ENCODE peak calls at places on chromosomes 2 and 18, in five cellular contexts. One of them, this sample, is unnamed. For H3K36me3, the result is how much of the 10 kb centered on the place peaks cover.

GRCh38 chr2:203732953-203733510 is 26.6 kb downstream of the CD28 start:
- DNase-seq in heart left ventricle: no peak
- DNase-seq in tibial nerve: no peak
- DNase-seq in sigmoid colon: no peak
- DNase-seq in adrenal gland: no peak
- DNase-seq in this sample: no peak

GRCh38 chr2:42964444-42965081 is 172.2 kb upstream of the HAAO start:
- DNase-seq in heart left ventricle: peak
- DNase-seq in tibial nerve: no peak
- DNase-seq in sigmoid colon: peak
- DNase-seq in adrenal gland: peak
- DNase-seq in this sample: peak

GRCh38 chr2:213202006-213202405 is 50.6 kb upstream of the IKZF2 start:
- DNase-seq in heart left ventricle: no peak
- DNase-seq in tibial nerve: no peak
- DNase-seq in sigmoid colon: no peak
- DNase-seq in adrenal gland: no peak
- DNase-seq in this sample: no peak

GRCh38 chr18:57555134-57555533 is 31.4 kb downstream of the FECH start:
- DNase-seq in heart left ventricle: no peak
- DNase-seq in tibial nerve: no peak
- DNase-seq in sigmoid colon: no peak
- DNase-seq in adrenal gland: no peak
- DNase-seq in this sample: no peak

GRCh38 chr18:79485788-79486355 is 90.1 kb downstream of the NFATC1 start:
- DNase-seq in heart left ventricle: peak
- DNase-seq in tibial nerve: no peak
- DNase-seq in sigmoid colon: peak
- DNase-seq in adrenal gland: no peak
- DNase-seq in this sample: no peak

GRCh38 chr2:176066645-176067586 is 16.8 kb downstream of the EVX2 start:
- DNase-seq in heart left ventricle: no peak
- DNase-seq in tibial nerve: no peak
- DNase-seq in sigmoid colon: no peak
- DNase-seq in adrenal gland: no peak
- DNase-seq in this sample: no peak

GRCh38 chr2:226797989-226798421 is 1.6 kb downstream of the IRS1 start:
- DNase-seq in heart left ventricle: peak
- DNase-seq in tibial nerve: no peak
- DNase-seq in sigmoid colon: peak
- DNase-seq in adrenal gland: peak
- DNase-seq in this sample: no peak

GRCh38 chr2:238286987-238287386 is 1.4 kb downstream of the PER2 start:
- DNase-seq in heart left ventricle: no peak
- DNase-seq in tibial nerve: no peak
- DNase-seq in sigmoid colon: peak
- DNase-seq in adrenal gland: peak
- DNase-seq in this sample: no peak

GRCh38 chr18:49047540-49047939 is 96.8 kb upstream of the SMAD7 start:
- DNase-seq in heart left ventricle: no peak
- DNase-seq in tibial nerve: no peak
- DNase-seq in sigmoid colon: no peak
- DNase-seq in adrenal gland: no peak
- DNase-seq in this sample: no peak

GRCh38 chr2:30915485-30915884 is 108.2 kb upstream of the CAPN13 start:
- DNase-seq in heart left ventricle: peak
- DNase-seq in tibial nerve: no peak
- DNase-seq in sigmoid colon: no peak
- DNase-seq in adrenal gland: no peak
- DNase-seq in this sample: no peak

GRCh38 chr18:3823073-3823472 is 373.1 kb downstream of the TGIF1 start:
- DNase-seq in heart left ventricle: no peak
- DNase-seq in tibial nerve: no peak
- DNase-seq in sigmoid colon: no peak
- DNase-seq in adrenal gland: no peak
- DNase-seq in this sample: no peak

GRCh38 chr2:36801088-36801487 is 104.6 kb downstream of the VIT start:
- DNase-seq in heart left ventricle: no peak
- DNase-seq in tibial nerve: no peak
- DNase-seq in sigmoid colon: no peak
- DNase-seq in adrenal gland: no peak
- DNase-seq in this sample: no peak

GRCh38 chr2:66469219-66469902 is 34.4 kb downstream of the MEIS1 start:
- DNase-seq in heart left ventricle: no peak
- DNase-seq in tibial nerve: no peak
- DNase-seq in sigmoid colon: no peak
- DNase-seq in adrenal gland: no peak
- DNase-seq in this sample: no peak

GRCh38 chr18:41624461-41624860 is 330.6 kb upstream of the PIK3C3 start:
- DNase-seq in heart left ventricle: no peak
- DNase-seq in tibial nerve: no peak
- DNase-seq in sigmoid colon: no peak
- DNase-seq in adrenal gland: no peak
- DNase-seq in this sample: no peak

GRCh38 chr2:150486539-150487484 is 655 bp downstream of the RND3 start:
- DNase-seq in heart left ventricle: peak
- DNase-seq in tibial nerve: peak
- DNase-seq in sigmoid colon: peak
- DNase-seq in adrenal gland: peak
- DNase-seq in this sample: peak

GRCh38 chr2:145743016-145743415 is 1223.1 kb upstream of the ZEB2 start:
- DNase-seq in heart left ventricle: no peak
- DNase-seq in tibial nerve: no peak
- DNase-seq in sigmoid colon: no peak
- DNase-seq in adrenal gland: no peak
- DNase-seq in this sample: no peak

GRCh38 chr2:160114020-160114419 is 51.6 kb upstream of the PLA2R1 start:
- DNase-seq in heart left ventricle: no peak
- DNase-seq in tibial nerve: no peak
- DNase-seq in sigmoid colon: no peak
- DNase-seq in adrenal gland: no peak
- DNase-seq in this sample: no peak

GRCh38 chr18:75727479-75727878 is 300.0 kb upstream of the SMIM21 start:
- DNase-seq in heart left ventricle: peak
- DNase-seq in tibial nerve: no peak
- DNase-seq in sigmoid colon: no peak
- DNase-seq in adrenal gland: peak
- DNase-seq in this sample: no peak

GRCh38 chr2:226781471-226781870 is 18.1 kb downstream of the IRS1 start:
- DNase-seq in heart left ventricle: no peak
- DNase-seq in tibial nerve: no peak
- DNase-seq in sigmoid colon: no peak
- DNase-seq in adrenal gland: no peak
- DNase-seq in this sample: no peak

GRCh38 chr2:158487419-158487818 is 30.7 kb downstream of the PKP4 start:
- DNase-seq in heart left ventricle: no peak
- DNase-seq in tibial nerve: no peak
- DNase-seq in sigmoid colon: no peak
- DNase-seq in adrenal gland: no peak
- DNase-seq in this sample: no peak

GRCh38 chr18:23547806-23548205 is 38.5 kb downstream of the NPC1 start:
- DNase-seq in heart left ventricle: no peak
- DNase-seq in tibial nerve: no peak
- DNase-seq in sigmoid colon: no peak
- DNase-seq in adrenal gland: peak
- DNase-seq in this sample: no peak

GRCh38 chr2:210964141-210964764 is 407.9 kb downstream of the CPS1 start:
- DNase-seq in heart left ventricle: no peak
- DNase-seq in tibial nerve: no peak
- DNase-seq in sigmoid colon: no peak
- DNase-seq in adrenal gland: no peak
- DNase-seq in this sample: no peak

GRCh38 chr2:74226648-74227213 is 28.3 kb downstream of the MTHFD2 start:
- DNase-seq in heart left ventricle: peak
- DNase-seq in tibial nerve: no peak
- DNase-seq in sigmoid colon: no peak
- DNase-seq in adrenal gland: no peak
- DNase-seq in this sample: no peak

GRCh38 chr18:33316146-33316587 is 124.4 kb downstream of the CCDC178 start:
- DNase-seq in heart left ventricle: no peak
- DNase-seq in tibial nerve: no peak
- DNase-seq in sigmoid colon: no peak
- DNase-seq in adrenal gland: no peak
- DNase-seq in this sample: no peak

GRCh38 chr2:71694501-71695234 is 241.3 kb downstream of the DYSF start:
- DNase-seq in heart left ventricle: no peak
- DNase-seq in tibial nerve: no peak
- DNase-seq in sigmoid colon: no peak
- DNase-seq in adrenal gland: no peak
- DNase-seq in this sample: no peak

GRCh38 chr2:8954990-8955389 is 48.5 kb downstream of the MBOAT2 start:
- DNase-seq in heart left ventricle: no peak
- DNase-seq in tibial nerve: no peak
- DNase-seq in sigmoid colon: no peak
- DNase-seq in adrenal gland: no peak
- DNase-seq in this sample: no peak

GRCh38 chr2:23480991-23481797 is 96.2 kb downstream of the KLHL29 start:
- DNase-seq in heart left ventricle: no peak
- DNase-seq in tibial nerve: no peak
- DNase-seq in sigmoid colon: no peak
- DNase-seq in adrenal gland: no peak
- DNase-seq in this sample: peak

GRCh38 chr2:58130238-58130637 is 83.6 kb downstream of the VRK2 start:
- DNase-seq in heart left ventricle: no peak
- DNase-seq in tibial nerve: no peak
- DNase-seq in sigmoid colon: no peak
- DNase-seq in adrenal gland: no peak
- DNase-seq in this sample: no peak

GRCh38 chr2:44544991-44545390 is 183.2 kb downstream of the CAMKMT start:
- DNase-seq in heart left ventricle: no peak
- DNase-seq in tibial nerve: no peak
- DNase-seq in sigmoid colon: no peak
- DNase-seq in adrenal gland: no peak
- DNase-seq in this sample: no peak

DNA sequence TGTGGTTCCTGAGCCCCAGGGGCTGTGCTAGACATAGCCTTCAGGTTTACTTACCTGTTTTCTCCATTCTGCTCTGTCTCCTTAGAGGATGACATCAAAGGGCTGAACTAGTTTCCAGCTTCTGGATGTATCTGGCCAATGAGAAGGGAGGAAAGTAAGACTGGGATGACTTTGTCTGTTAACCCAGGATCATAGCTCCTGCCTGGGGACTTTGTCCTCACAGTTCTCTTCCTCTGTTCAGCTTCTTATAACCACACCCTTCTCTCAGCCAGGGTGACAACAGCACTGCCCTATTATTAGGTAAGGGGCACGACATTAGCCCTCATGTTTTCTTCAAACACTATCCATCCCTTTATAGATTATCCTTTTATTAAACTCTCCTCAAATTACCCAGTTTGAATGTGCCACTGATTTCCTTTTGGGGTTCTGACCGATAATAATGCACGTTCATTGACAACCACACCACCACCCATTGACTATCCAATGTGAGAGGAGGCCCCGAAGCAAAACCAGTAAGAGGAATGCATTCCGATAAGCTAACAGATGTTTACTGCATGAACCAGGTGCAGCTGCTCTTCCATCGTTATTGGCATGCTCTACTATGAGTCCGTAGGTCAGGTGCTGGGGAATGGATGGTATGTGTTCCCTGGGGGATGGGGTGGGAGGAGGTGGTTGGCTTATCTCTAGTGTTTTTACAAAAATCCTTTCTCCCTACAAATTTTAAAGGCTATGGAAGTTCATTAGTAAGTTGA is 23.5 kb downstream of the TSN start:
- DNase-seq in heart left ventricle: no peak
- DNase-seq in tibial nerve: no peak
- DNase-seq in sigmoid colon: no peak
- DNase-seq in adrenal gland: no peak
- DNase-seq in this sample: no peak
- H3K36me3 ChIP-seq in heart left ventricle: under half
- H3K36me3 ChIP-seq in tibial nerve: under half
- H3K36me3 ChIP-seq in sigmoid colon: under half
- H3K36me3 ChIP-seq in adrenal gland: under half
- H3K36me3 ChIP-seq in this sample: under half

GRCh38 chr2:178297091-178297411 is 102.7 kb downstream of the OSBPL6 start:
- DNase-seq in heart left ventricle: no peak
- DNase-seq in tibial nerve: no peak
- DNase-seq in sigmoid colon: no peak
- DNase-seq in adrenal gland: no peak
- DNase-seq in this sample: no peak

GRCh38 chr2:178301595-178302324 is 107.4 kb downstream of the OSBPL6 start:
- DNase-seq in heart left ventricle: no peak
- DNase-seq in tibial nerve: no peak
- DNase-seq in sigmoid colon: no peak
- DNase-seq in adrenal gland: no peak
- DNase-seq in this sample: no peak

GRCh38 chr2:178295911-178296310 is 101.6 kb downstream of the OSBPL6 start:
- DNase-seq in heart left ventricle: no peak
- DNase-seq in tibial nerve: no peak
- DNase-seq in sigmoid colon: no peak
- DNase-seq in adrenal gland: no peak
- DNase-seq in this sample: no peak

GRCh38 chr2:178296394-178297090 is 102.2 kb downstream of the OSBPL6 start:
- DNase-seq in heart left ventricle: no peak
- DNase-seq in tibial nerve: no peak
- DNase-seq in sigmoid colon: no peak
- DNase-seq in adrenal gland: no peak
- DNase-seq in this sample: no peak

DNA sequence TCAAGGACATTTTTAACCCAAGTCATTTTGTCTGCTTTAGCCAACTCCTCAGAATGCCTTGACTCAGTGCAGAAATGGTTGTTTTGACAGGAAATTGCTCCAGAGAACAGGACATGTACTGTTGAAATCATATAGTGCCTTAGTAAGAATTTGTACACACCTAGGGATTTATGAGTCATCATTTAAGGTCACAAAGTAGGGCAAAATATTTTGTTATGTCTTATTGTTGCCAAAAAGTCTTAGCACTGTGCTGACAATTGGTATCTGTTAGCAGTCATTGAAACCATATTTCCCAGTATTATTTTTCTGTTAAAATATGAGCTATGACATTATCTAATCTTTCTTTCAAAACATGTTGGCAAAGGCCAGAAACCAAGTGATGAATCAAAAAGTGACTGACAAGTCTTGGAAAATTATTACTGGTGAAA is 104.5 kb downstream of the OSBPL6 start:
- DNase-seq in heart left ventricle: no peak
- DNase-seq in tibial nerve: no peak
- DNase-seq in sigmoid colon: no peak
- DNase-seq in adrenal gland: no peak
- DNase-seq in this sample: no peak
- H3K27ac ChIP-seq in heart left ventricle: no peak
- H3K27ac ChIP-seq in tibial nerve: peak
- H3K27ac ChIP-seq in sigmoid colon: peak
- H3K27ac ChIP-seq in adrenal gland: no peak
- H3K27ac ChIP-seq in this sample: peak

GRCh38 chr2:27977623-27978312 is 87.2 kb downstream of the BABAM2 start:
- DNase-seq in heart left ventricle: no peak
- DNase-seq in tibial nerve: no peak
- DNase-seq in sigmoid colon: no peak
- DNase-seq in adrenal gland: peak
- DNase-seq in this sample: no peak
- TF ChIP-seq POLR2A in heart left ventricle: no peak
- TF ChIP-seq POLR2A in tibial nerve: no peak
- TF ChIP-seq POLR2A in sigmoid colon: no peak
- TF ChIP-seq POLR2A in adrenal gland: no peak
- TF ChIP-seq POLR2A in this sample: no peak

GRCh38 chr2:206031950-206032567 is 53.9 kb downstream of the INO80D start:
- DNase-seq in heart left ventricle: no peak
- DNase-seq in tibial nerve: no peak
- DNase-seq in sigmoid colon: no peak
- DNase-seq in adrenal gland: no peak
- DNase-seq in this sample: no peak

GRCh38 chr2:206028101-206028500 is 57.9 kb downstream of the INO80D start:
- DNase-seq in heart left ventricle: no peak
- DNase-seq in tibial nerve: no peak
- DNase-seq in sigmoid colon: no peak
- DNase-seq in adrenal gland: no peak
- DNase-seq in this sample: no peak

GRCh38 chr2:206031162-206031784 is 54.7 kb downstream of the INO80D start:
- DNase-seq in heart left ventricle: no peak
- DNase-seq in tibial nerve: no peak
- DNase-seq in sigmoid colon: no peak
- DNase-seq in adrenal gland: no peak
- DNase-seq in this sample: no peak
- H3K36me3 ChIP-seq in heart left ventricle: under half
- H3K36me3 ChIP-seq in tibial nerve: under half
- H3K36me3 ChIP-seq in sigmoid colon: under half
- H3K36me3 ChIP-seq in adrenal gland: under half
- H3K36me3 ChIP-seq in this sample: under half